ENCODE peak calls at places on chromosomes 12 and 14, in four cellular contexts. G is AG10803, Q is ovary, F is OCI-LY7. S is an unnamed sample.

GRCh38 chr12:69512820-69513219 is 42.6 kb downstream of the FRS2 start:
- DNase-seq in F (no peak), G (no peak), Q (no peak), S (peak; percentile 46)

GRCh38 chr12:28574746-28575592 is 384.7 kb downstream of the CCDC91 start:
- DNase-seq in Q (no peak), G (no peak), F (no peak), S (no peak)

GRCh38 chr14:24798911-24799310 is 164.9 kb upstream of the GZMB start:
- DNase-seq in Q (no peak), F (no peak), G (no peak), S (no peak)

GRCh38 chr14:29321646-29322045 is 555.1 kb downstream of the FOXG1 start:
- DNase-seq in F (no peak), G (peak; percentile 31), Q (no peak), S (peak; percentile 56)

GRCh38 chr12:107415066-107415465 is 270.5 kb upstream of the PWP1 start:
- DNase-seq in Q (no peak), F (no peak), G (peak; percentile 80), S (peak; percentile 68)

GRCh38 chr14:104228221-104228620 is 89.8 kb downstream of the KIF26A start:
- DNase-seq in Q (no peak), F (no peak), G (no peak), S (no peak)

GRCh38 chr12:89173096-89173495 is 179.2 kb downstream of the DUSP6 start:
- DNase-seq in G (no peak), Q (no peak), F (no peak), S (no peak)

GRCh38 chr12:55687746-55688145 is 20.0 kb downstream of the ITGA7 start:
- DNase-seq in G (no peak), F (no peak), Q (no peak), S (no peak)

GRCh38 chr14:99035712-99036593 is 236.0 kb downstream of the BCL11B start:
- DNase-seq in F (no peak), G (peak; percentile 99), Q (peak; percentile 72), S (peak; percentile 50)

GRCh38 chr14:49962616-49963015 is 69.7 kb downstream of the ARF6 start:
- DNase-seq in Q (no peak), G (no peak), F (peak; percentile 79), S (no peak)

GRCh38 chr14:49959822-49960408 is 67.0 kb downstream of the ARF6 start:
- DNase-seq in G (no peak), Q (no peak), F (peak; percentile 96), S (no peak)

GRCh38 chr14:49957089-49957852 is 64.4 kb downstream of the ARF6 start:
- DNase-seq in Q (no peak), G (peak; percentile 32), F (no peak), S (no peak)

GRCh38 chr14:49961270-49962222 is 68.7 kb downstream of the ARF6 start:
- DNase-seq in F (peak; percentile 43), Q (no peak), G (no peak), S (no peak)

DNA sequence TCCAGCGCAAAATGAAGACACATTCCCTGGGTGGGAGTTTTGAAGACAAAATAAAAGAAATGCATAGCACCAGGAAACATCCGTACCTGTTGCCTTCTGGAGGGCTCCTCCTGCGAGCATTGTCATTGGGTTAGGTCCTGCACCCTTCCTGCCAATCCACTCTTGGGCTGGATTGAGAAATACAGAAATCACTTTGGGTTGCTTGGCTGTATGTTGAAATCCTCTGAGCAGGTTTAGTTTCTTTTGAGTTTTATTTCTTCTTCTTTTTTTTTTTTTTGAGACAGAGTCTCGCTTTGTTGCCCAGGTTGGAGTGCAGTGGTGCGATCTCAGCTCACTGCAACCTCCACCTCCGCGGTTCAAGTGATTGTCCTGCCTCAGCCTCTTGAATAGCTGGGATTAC is 67.6 kb downstream of the ARF6 start:
- DNase-seq in Q (no peak), F (peak; percentile 57), G (no peak), S (no peak)
- H3K4me3 ChIP-seq in Q (no peak overlapping the region), F (peak overlapping the region; percentile 54), G (no peak overlapping the region), S (no peak overlapping the region)

GRCh38 chr14:103220134-103220981 is 97.1 kb downstream of the TNFAIP2 start:
- DNase-seq in F (no peak), Q (no peak), G (no peak), S (no peak)
- H3K4me3 ChIP-seq in F (no peak overlapping the region), Q (peak overlapping the region; percentile 25), G (peak overlapping the region; percentile 12), S (no peak overlapping the region)

GRCh38 chr12:13383379-13383778 is 186.9 kb downstream of the EMP1 start:
- DNase-seq in G (no peak), F (no peak), Q (no peak), S (no peak)
- H3K4me3 ChIP-seq in G (no peak overlapping the region), F (no peak overlapping the region), Q (no peak overlapping the region), S (no peak overlapping the region)

DNA sequence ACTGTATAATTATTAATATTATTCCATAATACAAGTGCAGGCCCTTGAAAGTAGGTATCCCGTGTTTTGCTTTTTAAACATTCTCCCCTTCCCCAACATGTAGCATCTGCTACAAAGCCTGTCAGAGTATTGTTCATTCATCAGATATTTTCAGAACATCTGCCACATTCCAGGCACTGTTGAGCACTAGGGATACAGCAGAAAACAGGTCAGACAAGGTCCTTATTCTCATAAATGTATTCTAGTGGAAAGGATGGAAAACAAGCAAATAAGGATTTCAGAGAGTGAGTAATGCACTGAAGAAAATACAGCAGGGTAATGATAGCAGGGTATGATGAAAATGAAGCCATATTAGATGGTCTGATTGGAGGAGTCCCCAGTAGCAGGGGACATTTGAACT is 3.8 kb downstream of the ERP29 start:
- DNase-seq in G (no peak), Q (no peak), F (no peak), S (no peak)
- H3K4me3 ChIP-seq in G (no peak overlapping the region), Q (no peak overlapping the region), F (no peak overlapping the region), S (no peak overlapping the region)

GRCh38 chr12:121669525-121669908 is at the start of gene MORN3:
- DNase-seq in F (no peak), G (no peak), Q (no peak), S (no peak)

GRCh38 chr12:121668750-121669524 is 517 bp downstream of the MORN3 start:
- DNase-seq in Q (peak; percentile 50), G (peak; percentile 23), F (peak; percentile 70), S (peak; percentile 44)

GRCh38 chr12:121663610-121663929 is 5.9 kb downstream of the MORN3 start:
- DNase-seq in Q (no peak), G (no peak), F (no peak), S (no peak)
- H3K4me3 ChIP-seq in Q (no peak overlapping the region), G (no peak overlapping the region), F (peak overlapping the region; percentile 72), S (no peak overlapping the region)

GRCh38 chr12:65510584-65511050 is 232.1 kb downstream of the MSRB3 start:
- DNase-seq in Q (peak; percentile 75), F (no peak), G (no peak), S (peak; percentile 82)

GRCh38 chr12:65509953-65510352 is 231.5 kb downstream of the MSRB3 start:
- DNase-seq in Q (no peak), G (no peak), F (no peak), S (no peak)

GRCh38 chr12:65511927-65512326 is 233.4 kb downstream of the MSRB3 start:
- DNase-seq in Q (no peak), F (no peak), G (no peak), S (no peak)

GRCh38 chr12:65508281-65509035 is 230.0 kb downstream of the MSRB3 start:
- DNase-seq in G (no peak), F (no peak), Q (no peak), S (no peak)

DNA sequence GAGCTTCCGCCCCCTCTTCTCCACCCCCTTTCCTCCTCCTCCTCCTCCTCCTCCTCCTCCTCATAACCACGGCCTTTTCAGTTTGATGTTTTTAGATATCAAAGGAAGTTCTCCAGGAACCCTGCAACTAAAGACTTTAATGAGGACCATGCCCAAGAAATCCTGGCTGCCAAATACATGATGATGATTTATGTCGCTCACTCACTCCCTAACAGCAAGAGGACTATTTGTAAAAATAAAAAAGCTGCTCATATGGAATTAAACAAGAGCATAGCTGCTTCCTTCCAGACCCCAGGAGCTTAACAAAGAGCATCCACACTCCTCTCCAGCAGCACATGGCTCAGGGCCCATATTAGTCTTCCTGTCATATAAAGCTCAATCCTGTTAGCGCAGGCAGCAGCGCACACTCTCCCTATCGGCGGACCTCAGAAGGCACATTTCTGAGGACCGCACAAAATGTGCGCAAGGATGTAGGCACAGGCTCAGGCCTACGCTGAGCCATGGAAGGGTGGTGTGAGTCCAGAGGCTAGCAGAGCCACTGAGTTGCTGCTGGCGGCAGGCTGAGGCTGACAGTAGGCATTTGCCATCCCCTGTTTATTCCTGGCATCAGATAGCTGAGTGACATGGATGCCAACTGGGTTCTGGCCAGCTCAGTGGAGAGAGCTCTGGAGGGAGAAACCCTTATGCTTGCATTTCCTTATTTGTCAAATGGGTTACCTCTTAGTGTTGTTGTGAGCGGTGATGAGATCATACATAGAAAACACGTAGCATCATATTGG is 232.8 kb downstream of the MSRB3 start:
- DNase-seq in Q (no peak), F (no peak), G (peak; percentile 27), S (no peak)
- H3K4me3 ChIP-seq in Q (no peak overlapping the region), F (no peak overlapping the region), G (no peak overlapping the region), S (no peak overlapping the region)

DNA sequence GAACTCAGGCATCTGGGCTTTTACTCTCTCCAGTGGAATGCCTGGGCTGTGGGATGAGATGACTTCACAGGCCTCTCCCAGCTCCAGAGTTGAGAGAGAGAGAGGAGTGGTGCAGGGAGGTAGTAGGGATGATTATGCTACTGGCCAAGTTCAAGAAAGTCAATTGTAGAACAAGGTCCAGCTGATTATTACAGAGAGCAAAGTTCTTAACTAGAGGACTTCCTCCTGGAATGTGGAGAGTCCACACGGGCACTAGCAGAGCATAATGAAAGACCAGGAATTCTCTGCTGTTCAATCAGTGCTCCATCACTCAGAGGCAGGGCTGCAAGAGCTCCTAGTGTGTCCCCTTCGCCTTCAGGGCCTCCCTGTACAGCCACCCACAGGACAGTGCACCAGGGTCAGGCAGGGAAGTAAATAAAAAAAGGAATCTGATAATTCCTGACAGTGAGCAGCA is 651 bp upstream of the EMP1 start:
- DNase-seq in F (no peak), G (peak; percentile 75), Q (no peak), S (peak; percentile 58)
- H3K4me3 ChIP-seq in F (no peak overlapping the region), G (peak overlapping the region; percentile 46), Q (no peak overlapping the region), S (peak overlapping the region; percentile 67)

DNA sequence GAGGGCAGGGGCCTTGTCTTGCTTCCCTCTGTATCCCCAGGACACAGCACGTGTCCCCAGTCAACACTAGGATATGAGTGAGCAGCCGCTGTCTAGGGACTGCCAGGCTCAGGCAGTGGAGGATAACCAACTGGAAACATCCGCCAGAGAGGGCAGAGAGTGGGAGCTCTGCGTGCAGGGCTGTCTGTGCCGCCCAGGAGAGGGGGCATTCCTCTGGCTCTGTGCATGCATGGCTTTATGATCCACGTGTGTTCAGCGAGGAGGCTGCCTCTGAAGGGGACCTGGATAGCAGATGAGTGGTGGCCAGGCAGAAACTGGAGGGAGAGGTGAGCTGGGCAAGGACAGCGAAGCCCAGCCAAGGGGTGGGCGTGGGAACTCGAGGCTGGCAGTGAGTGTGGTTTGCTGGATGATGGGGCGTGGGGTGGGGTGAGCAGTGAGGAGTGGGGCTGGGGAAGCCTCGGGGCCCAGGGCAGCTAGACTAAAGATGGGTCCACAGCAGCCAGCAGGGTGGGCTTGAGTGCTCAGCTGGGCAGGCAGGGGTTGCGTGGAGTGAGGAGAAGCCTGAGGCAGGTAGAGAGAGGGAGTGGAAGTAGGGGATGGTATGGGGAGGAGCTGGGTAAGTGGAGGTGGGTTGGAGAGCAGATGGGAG is 72.9 kb downstream of the PRIMA1 start:
- DNase-seq in F (no peak), G (no peak), Q (no peak), S (no peak)
- H3K4me3 ChIP-seq in F (no peak overlapping the region), G (no peak overlapping the region), Q (no peak overlapping the region), S (no peak overlapping the region)

S was measured in cardiac fibroblast.